ENCODE peak calls at places on chromosomes 3 and 15, in six cellular contexts. One of them, this sample, is unnamed.

GRCh38 chr3:124694486-124694885 is 35.8 kb upstream of the UMPS start:
- DNase-seq in fibroblast of lung: no peak
- DNase-seq in H1: no peak
- DNase-seq in mesothelial cell of epicardium: no peak
- DNase-seq in progenitor cell of endocrine pancreas: no peak
- DNase-seq in OCI-LY7: no peak
- DNase-seq in this sample: no peak

GRCh38 chr3:195802261-195802701 is 9.4 kb downstream of the MUC4 start:
- DNase-seq in progenitor cell of endocrine pancreas: no peak
- DNase-seq in OCI-LY7: peak; percentile 30
- DNase-seq in H1: no peak
- DNase-seq in mesothelial cell of epicardium: no peak
- DNase-seq in fibroblast of lung: no peak
- DNase-seq in this sample: no peak

GRCh38 chr3:147846854-147847453 is 437.8 kb downstream of the ZIC1 start:
- DNase-seq in progenitor cell of endocrine pancreas: no peak
- DNase-seq in OCI-LY7: no peak
- DNase-seq in mesothelial cell of epicardium: no peak
- DNase-seq in H1: no peak
- DNase-seq in fibroblast of lung: no peak
- DNase-seq in this sample: no peak

GRCh38 chr15:61266916-61267315 is 37.8 kb upstream of the RORA start:
- DNase-seq in OCI-LY7: no peak
- DNase-seq in fibroblast of lung: no peak
- DNase-seq in progenitor cell of endocrine pancreas: no peak
- DNase-seq in mesothelial cell of epicardium: no peak
- DNase-seq in H1: no peak
- DNase-seq in this sample: no peak

GRCh38 chr15:40054056-40054745 is 15.2 kb upstream of the SRP14 start:
- DNase-seq in progenitor cell of endocrine pancreas: no peak
- DNase-seq in mesothelial cell of epicardium: no peak
- DNase-seq in fibroblast of lung: no peak
- DNase-seq in OCI-LY7: no peak
- DNase-seq in H1: no peak
- DNase-seq in this sample: no peak

GRCh38 chr3:31532587-31533168 is at the start of gene STT3B:
- DNase-seq in OCI-LY7: peak; percentile 85
- DNase-seq in mesothelial cell of epicardium: no peak
- DNase-seq in fibroblast of lung: peak; percentile 80
- DNase-seq in progenitor cell of endocrine pancreas: no peak
- DNase-seq in H1: peak; percentile 33
- DNase-seq in this sample: peak; percentile 88

GRCh38 chr15:81888748-81889479 is 156.9 kb downstream of the MEX3B start:
- DNase-seq in mesothelial cell of epicardium: no peak
- DNase-seq in fibroblast of lung: peak; percentile 81
- DNase-seq in OCI-LY7: no peak
- DNase-seq in H1: no peak
- DNase-seq in progenitor cell of endocrine pancreas: no peak
- DNase-seq in this sample: peak; percentile 86

GRCh38 chr3:61199843-61200242 is 51.4 kb downstream of the FHIT start:
- DNase-seq in fibroblast of lung: no peak
- DNase-seq in mesothelial cell of epicardium: no peak
- DNase-seq in OCI-LY7: no peak
- DNase-seq in H1: no peak
- DNase-seq in progenitor cell of endocrine pancreas: no peak
- DNase-seq in this sample: no peak

GRCh38 chr15:40815042-40815678 is 7.9 kb upstream of the DNAJC17 start:
- DNase-seq in H1: no peak
- DNase-seq in mesothelial cell of epicardium: no peak
- DNase-seq in progenitor cell of endocrine pancreas: no peak
- DNase-seq in fibroblast of lung: peak; percentile 11
- DNase-seq in OCI-LY7: no peak
- DNase-seq in this sample: peak; percentile 53

GRCh38 chr15:71707230-71708051 is 102.9 kb upstream of the NR2E3 start:
- DNase-seq in progenitor cell of endocrine pancreas: no peak
- DNase-seq in OCI-LY7: no peak
- DNase-seq in H1: no peak
- DNase-seq in mesothelial cell of epicardium: no peak
- DNase-seq in fibroblast of lung: peak; percentile 52
- DNase-seq in this sample: no peak

GRCh38 chr15:88604381-88604951 is 16.7 kb upstream of the AEN start:
- DNase-seq in H1: no peak
- DNase-seq in fibroblast of lung: no peak
- DNase-seq in progenitor cell of endocrine pancreas: no peak
- DNase-seq in OCI-LY7: no peak
- DNase-seq in mesothelial cell of epicardium: no peak
- DNase-seq in this sample: no peak

GRCh38 chr15:49832421-49832980 is 211.7 kb downstream of the DTWD1 start:
- DNase-seq in fibroblast of lung: no peak
- DNase-seq in progenitor cell of endocrine pancreas: peak; percentile 22
- DNase-seq in H1: peak; percentile 13
- DNase-seq in OCI-LY7: peak; percentile 3
- DNase-seq in mesothelial cell of epicardium: no peak
- DNase-seq in this sample: peak; percentile 26

GRCh38 chr15:25177955-25178801 is 223.4 kb downstream of the SNRPN start:
- DNase-seq in OCI-LY7: no peak
- DNase-seq in fibroblast of lung: no peak
- DNase-seq in H1: no peak
- DNase-seq in progenitor cell of endocrine pancreas: peak; percentile 5
- DNase-seq in mesothelial cell of epicardium: peak; percentile 31
- DNase-seq in this sample: no peak

GRCh38 chr3:123332124-123332641 is 116.7 kb downstream of the ADCY5 start:
- DNase-seq in fibroblast of lung: no peak
- DNase-seq in OCI-LY7: no peak
- DNase-seq in progenitor cell of endocrine pancreas: no peak
- DNase-seq in H1: no peak
- DNase-seq in mesothelial cell of epicardium: no peak
- DNase-seq in this sample: no peak

GRCh38 chr15:77574521-77575202 is 58.0 kb downstream of the LINGO1 start:
- DNase-seq in fibroblast of lung: no peak
- DNase-seq in mesothelial cell of epicardium: no peak
- DNase-seq in OCI-LY7: no peak
- DNase-seq in H1: no peak
- DNase-seq in progenitor cell of endocrine pancreas: no peak
- DNase-seq in this sample: no peak

GRCh38 chr3:107265526-107265925 is 111.7 kb upstream of the CCDC54 start:
- DNase-seq in fibroblast of lung: no peak
- DNase-seq in OCI-LY7: no peak
- DNase-seq in progenitor cell of endocrine pancreas: no peak
- DNase-seq in mesothelial cell of epicardium: no peak
- DNase-seq in H1: no peak
- DNase-seq in this sample: no peak

GRCh38 chr3:129974451-129975331 is at the start of gene TRH:
- DNase-seq in progenitor cell of endocrine pancreas: peak; percentile 10
- DNase-seq in H1: no peak
- DNase-seq in OCI-LY7: no peak
- DNase-seq in mesothelial cell of epicardium: no peak
- DNase-seq in fibroblast of lung: no peak
- DNase-seq in this sample: no peak

DNA sequence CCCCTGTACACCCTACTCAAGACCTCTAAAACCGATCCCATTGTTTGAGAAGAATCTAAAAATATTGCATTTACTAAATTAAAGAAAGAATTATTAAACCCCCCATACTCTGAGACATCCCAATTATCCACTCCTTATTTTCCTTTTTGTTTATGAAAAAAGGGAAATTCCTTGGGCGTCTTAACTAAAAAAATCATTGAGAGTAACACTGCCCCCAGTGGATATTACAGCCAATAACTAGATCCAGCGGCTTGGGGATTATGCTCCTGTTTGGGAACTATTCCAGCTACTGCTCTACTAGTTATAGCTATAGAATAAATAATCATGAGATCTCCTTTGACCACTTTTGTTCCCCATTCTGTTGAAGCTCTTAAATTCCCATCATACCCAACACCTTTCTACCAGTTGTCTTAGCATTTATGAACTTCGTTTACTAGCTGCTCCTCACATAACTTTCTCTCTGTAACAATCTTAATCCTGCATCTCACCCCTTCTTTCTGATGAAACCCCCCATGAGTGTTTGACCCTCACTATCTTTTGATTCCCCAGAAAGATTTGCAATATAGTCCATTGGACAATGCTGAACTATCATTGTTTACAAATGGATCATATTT is 12.7 kb upstream of the CFAP91 start:
- DNase-seq in mesothelial cell of epicardium: no peak
- DNase-seq in fibroblast of lung: peak; percentile 51
- DNase-seq in progenitor cell of endocrine pancreas: no peak
- DNase-seq in H1: no peak
- DNase-seq in OCI-LY7: peak; percentile 16
- DNase-seq in this sample: peak; percentile 48
- TF ChIP-seq CTCF in mesothelial cell of epicardium: peak; percentile 56
- TF ChIP-seq CTCF in fibroblast of lung: peak; percentile 31
- TF ChIP-seq CTCF in progenitor cell of endocrine pancreas: peak; percentile 63
- TF ChIP-seq CTCF in H1: peak; percentile 27
- TF ChIP-seq CTCF in OCI-LY7: peak; percentile 87
- TF ChIP-seq CTCF in this sample: peak; percentile 33

DNA sequence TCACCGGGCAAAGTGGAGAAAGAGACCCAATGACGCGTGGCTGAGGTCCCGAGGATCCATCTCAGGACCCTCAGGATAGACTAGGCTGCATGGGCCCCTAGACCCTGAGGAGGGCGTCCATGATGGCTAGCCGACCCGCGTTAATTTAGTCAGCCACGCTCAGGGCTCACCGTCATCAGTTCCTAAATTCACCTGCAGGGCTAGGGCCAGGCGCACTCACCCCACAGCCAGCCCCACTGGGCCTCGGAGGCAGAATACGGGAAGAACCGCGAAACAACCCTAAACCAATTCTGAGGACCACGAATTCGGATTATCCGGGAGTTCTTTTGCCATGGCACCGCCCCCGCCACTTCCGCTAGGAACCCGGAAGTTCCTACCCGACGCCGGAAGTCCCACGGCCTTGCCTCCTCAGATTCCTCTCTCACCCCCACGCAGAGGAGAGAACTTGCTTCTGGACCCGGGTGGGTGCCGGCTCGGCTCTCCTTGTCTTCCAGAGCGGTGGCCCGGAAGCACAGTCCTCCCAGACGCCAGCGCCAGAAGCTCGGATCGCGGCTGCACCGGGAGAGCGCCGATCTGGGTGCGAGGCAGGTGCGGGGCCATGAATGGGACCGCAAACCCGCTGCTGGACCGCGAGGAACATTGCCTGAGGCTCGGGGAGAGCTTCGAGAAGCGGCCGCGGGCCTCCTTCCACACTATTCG is at the start of the genes EAF1 and METTL6:
- DNase-seq in fibroblast of lung: peak; percentile 80
- DNase-seq in progenitor cell of endocrine pancreas: peak; percentile 48
- DNase-seq in mesothelial cell of epicardium: peak; percentile 77
- DNase-seq in OCI-LY7: peak; percentile 90
- DNase-seq in H1: no peak
- DNase-seq in this sample: peak; percentile 76
- TF ChIP-seq CTCF in fibroblast of lung: no peak
- TF ChIP-seq CTCF in progenitor cell of endocrine pancreas: peak; percentile 43
- TF ChIP-seq CTCF in mesothelial cell of epicardium: no peak
- TF ChIP-seq CTCF in OCI-LY7: peak; percentile 36
- TF ChIP-seq CTCF in H1: peak; percentile 9
- TF ChIP-seq CTCF in this sample: no peak

DNA sequence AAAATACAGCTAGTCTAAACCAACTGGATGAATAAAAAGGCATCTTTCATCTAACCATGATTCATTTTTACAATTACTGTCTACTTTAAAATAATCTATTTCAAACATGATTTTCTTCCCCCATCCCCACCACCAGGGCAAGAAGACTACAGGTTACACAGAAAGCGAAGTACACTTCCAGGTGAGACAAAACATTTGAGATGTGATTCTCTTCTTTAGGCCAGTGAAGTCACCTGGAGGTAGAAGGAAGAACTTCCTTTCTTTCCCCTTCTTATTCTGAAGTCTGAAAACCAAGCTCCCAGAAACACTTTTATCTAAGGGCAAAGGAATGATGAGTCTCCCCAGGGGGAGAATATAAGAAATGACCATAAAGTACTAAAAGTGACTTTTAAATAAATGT is 36.7 kb downstream of the SHQ1 start:
- DNase-seq in progenitor cell of endocrine pancreas: no peak
- DNase-seq in OCI-LY7: peak; percentile 10
- DNase-seq in H1: no peak
- DNase-seq in fibroblast of lung: no peak
- DNase-seq in mesothelial cell of epicardium: no peak
- DNase-seq in this sample: no peak
- TF ChIP-seq CTCF in progenitor cell of endocrine pancreas: peak; percentile 39
- TF ChIP-seq CTCF in OCI-LY7: peak; percentile 16
- TF ChIP-seq CTCF in H1: peak; percentile 29
- TF ChIP-seq CTCF in fibroblast of lung: no peak
- TF ChIP-seq CTCF in mesothelial cell of epicardium: no peak
- TF ChIP-seq CTCF in this sample: no peak

GRCh38 chr3:136279092-136279491 is 29.0 kb downstream of the PCCB start:
- DNase-seq in H1: no peak
- DNase-seq in fibroblast of lung: no peak
- DNase-seq in OCI-LY7: no peak
- DNase-seq in progenitor cell of endocrine pancreas: no peak
- DNase-seq in mesothelial cell of epicardium: no peak
- DNase-seq in this sample: no peak

GRCh38 chr3:136280961-136281360 is 30.8 kb downstream of the PCCB start:
- DNase-seq in fibroblast of lung: peak; percentile 2
- DNase-seq in progenitor cell of endocrine pancreas: no peak
- DNase-seq in mesothelial cell of epicardium: no peak
- DNase-seq in OCI-LY7: no peak
- DNase-seq in H1: no peak
- DNase-seq in this sample: no peak

GRCh38 chr3:136277634-136278033 is 27.5 kb downstream of the PCCB start:
- DNase-seq in fibroblast of lung: no peak
- DNase-seq in H1: peak; percentile 46
- DNase-seq in progenitor cell of endocrine pancreas: no peak
- DNase-seq in mesothelial cell of epicardium: no peak
- DNase-seq in OCI-LY7: no peak
- DNase-seq in this sample: peak; percentile 11

GRCh38 chr3:136277115-136277514 is 27.0 kb downstream of the PCCB start:
- DNase-seq in progenitor cell of endocrine pancreas: no peak
- DNase-seq in mesothelial cell of epicardium: no peak
- DNase-seq in H1: no peak
- DNase-seq in OCI-LY7: no peak
- DNase-seq in fibroblast of lung: no peak
- DNase-seq in this sample: no peak

GRCh38 chr3:136276049-136276755 is 26.1 kb downstream of the PCCB start:
- DNase-seq in OCI-LY7: no peak
- DNase-seq in mesothelial cell of epicardium: no peak
- DNase-seq in fibroblast of lung: no peak
- DNase-seq in H1: no peak
- DNase-seq in progenitor cell of endocrine pancreas: no peak
- DNase-seq in this sample: no peak
- TF ChIP-seq CTCF in OCI-LY7: no peak
- TF ChIP-seq CTCF in mesothelial cell of epicardium: no peak
- TF ChIP-seq CTCF in fibroblast of lung: no peak
- TF ChIP-seq CTCF in H1: peak; percentile 23
- TF ChIP-seq CTCF in progenitor cell of endocrine pancreas: peak; percentile 6
- TF ChIP-seq CTCF in this sample: no peak

GRCh38 chr3:9249273-9250192 is at the start of gene SRGAP3:
- DNase-seq in OCI-LY7: peak; percentile 82
- DNase-seq in H1: peak; percentile 54
- DNase-seq in progenitor cell of endocrine pancreas: peak; percentile 54
- DNase-seq in fibroblast of lung: peak; percentile 84
- DNase-seq in mesothelial cell of epicardium: peak; percentile 87
- DNase-seq in this sample: peak; percentile 95
- TF ChIP-seq CTCF in OCI-LY7: peak; percentile 23
- TF ChIP-seq CTCF in H1: peak; percentile 34
- TF ChIP-seq CTCF in progenitor cell of endocrine pancreas: peak; percentile 31
- TF ChIP-seq CTCF in fibroblast of lung: peak; percentile 29
- TF ChIP-seq CTCF in mesothelial cell of epicardium: peak; percentile 27
- TF ChIP-seq CTCF in this sample: no peak

GRCh38 chr15:94526071-94526689 is 294.8 kb downstream of the MCTP2 start:
- DNase-seq in mesothelial cell of epicardium: no peak
- DNase-seq in H1: no peak
- DNase-seq in progenitor cell of endocrine pancreas: no peak
- DNase-seq in OCI-LY7: peak; percentile 10
- DNase-seq in fibroblast of lung: no peak
- DNase-seq in this sample: peak; percentile 18
- TF ChIP-seq CTCF in mesothelial cell of epicardium: peak; percentile 73
- TF ChIP-seq CTCF in H1: peak; percentile 35
- TF ChIP-seq CTCF in progenitor cell of endocrine pancreas: peak; percentile 62
- TF ChIP-seq CTCF in OCI-LY7: peak; percentile 75
- TF ChIP-seq CTCF in fibroblast of lung: no peak
- TF ChIP-seq CTCF in this sample: peak; percentile 50

This sample was measured in MCF 10A.